ENCODE peak calls at places on chromosomes 16 and 17, in five cellular contexts. Z is A549, M is body of pancreas, G is adrenal gland, P is heart left ventricle. J is an unnamed sample. For H3K4me1, the result is how much of the 10 kb centered on the place peaks cover.

GRCh38 chr16:6032438-6032837 is 934.8 kb upstream of the EEF2KMT start:
- DNase-seq in G (no peak), Z (no peak), P (no peak), M (no peak), J (no peak)

GRCh38 chr17:79757140-79757745 is 20.7 kb upstream of the CBX2 start:
- DNase-seq in P (no peak), G (no peak), M (no peak), Z (no peak), J (no peak)

GRCh38 chr16:21950782-21951521 is 2.2 kb upstream of the UQCRC2 start:
- DNase-seq in Z (peak), P (no peak), G (no peak), M (peak), J (no peak)

GRCh38 chr16:23566724-23567123 is 9.2 kb downstream of the UBFD1 start:
- DNase-seq in P (no peak), M (no peak), Z (no peak), G (no peak), J (no peak)

GRCh38 chr16:15059324-15059723 is 3.5 kb upstream of the NTAN1 start:
- DNase-seq in P (no peak), Z (no peak), G (no peak), M (no peak), J (no peak)

GRCh38 chr16:66070140-66070887 is 296.2 kb upstream of the CDH5 start:
- DNase-seq in G (peak), Z (no peak), P (peak), M (peak), J (peak)

GRCh38 chr16:17367932-17368331 is 102.8 kb downstream of the XYLT1 start:
- DNase-seq in M (no peak), P (no peak), Z (no peak), G (peak), J (no peak)

GRCh38 chr16:67021321-67021720 is 7.6 kb upstream of the CBFB start:
- DNase-seq in M (no peak), Z (no peak), P (no peak), G (no peak), J (no peak)

GRCh38 chr17:44865231-44865660 is 17.6 kb downstream of the HIGD1B start:
- DNase-seq in Z (peak), P (peak), M (peak), G (peak), J (peak)

GRCh38 chr16:48366165-48367093 is 18.8 kb downstream of the SIAH1 start:
- DNase-seq in G (peak), P (no peak), Z (peak), M (peak), J (no peak)

GRCh38 chr16:56329887-56330286 is 95.5 kb downstream of the AMFR start:
- DNase-seq in Z (no peak), P (no peak), G (no peak), M (no peak), J (no peak)

GRCh38 chr17:4073983-4074830 is 68.6 kb downstream of the ZZEF1 start:
- DNase-seq in P (peak), Z (no peak), M (no peak), G (peak), J (no peak)

GRCh38 chr16:17828012-17828411 is 357.3 kb upstream of the XYLT1 start:
- DNase-seq in Z (peak), G (peak), P (no peak), M (no peak), J (no peak)

GRCh38 chr17:1000597-1001490 is 3.9 kb downstream of the TIMM22 start:
- DNase-seq in G (no peak), M (peak), P (peak), Z (no peak), J (no peak)

GRCh38 chr17:1002771-1003555 is 6.0 kb downstream of the TIMM22 start:
- DNase-seq in P (peak), G (no peak), Z (no peak), M (no peak), J (no peak)

GRCh38 chr17:1002412-1002753 is 5.5 kb downstream of the TIMM22 start:
- DNase-seq in Z (no peak), P (no peak), G (no peak), M (no peak), J (no peak)

GRCh38 chr17:1003633-1003971 is 6.7 kb downstream of the TIMM22 start:
- DNase-seq in P (no peak), Z (no peak), G (no peak), M (no peak), J (no peak)

DNA sequence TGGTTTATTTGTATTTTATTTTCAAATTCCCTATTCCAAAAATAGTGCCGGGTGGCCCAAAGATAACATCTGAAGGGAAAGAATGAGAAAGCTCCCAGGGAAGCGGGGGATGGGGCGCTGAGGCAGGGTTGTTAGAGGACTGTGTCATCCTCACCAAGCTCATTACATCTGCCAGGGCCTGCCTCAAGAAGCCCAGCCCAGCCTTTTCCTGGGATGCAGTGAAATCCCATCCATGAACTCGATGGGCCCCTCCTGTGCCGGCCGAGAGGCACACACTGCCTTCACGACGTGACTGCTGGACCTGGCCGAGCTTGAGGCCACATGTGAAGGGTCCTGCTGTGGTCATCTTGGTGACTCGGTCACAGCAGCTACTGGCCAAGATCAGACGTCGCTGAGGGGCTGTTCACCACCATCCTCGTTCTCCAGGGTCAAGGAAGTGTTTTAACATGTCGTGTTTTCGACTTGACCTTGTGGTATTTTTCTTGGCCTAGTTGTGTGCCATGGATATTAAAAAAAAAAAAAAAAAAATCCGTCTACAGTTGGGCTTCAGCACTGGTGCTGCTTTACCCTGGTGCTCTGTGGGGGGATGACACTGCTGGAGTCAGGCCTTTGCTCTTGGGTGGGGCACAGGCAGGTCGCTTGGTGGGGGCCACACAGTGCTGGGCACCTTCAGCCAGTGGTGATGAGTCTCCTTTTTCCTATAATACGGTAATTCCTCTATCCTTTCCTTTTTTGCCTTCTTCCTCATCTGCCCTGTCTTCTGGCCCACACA is 4.9 kb downstream of the TIMM22 start:
- DNase-seq in P (no peak), M (no peak), G (peak), Z (no peak), J (peak)
- H3K4me1 ChIP-seq in P (half or more), M (under half), G (under half), Z (under half), J (under half)

GRCh38 chr17:29393451-29393850 is 3.3 kb downstream of the TAOK1 start:
- DNase-seq in G (no peak), P (no peak), Z (no peak), M (no peak), J (no peak)
- TF ChIP-seq POLR2A in G (no peak), P (no peak), Z (no peak), M (no peak), J (no peak)

GRCh38 chr16:19701091-19701490 is 16.9 kb downstream of the KNOP1 start:
- DNase-seq in M (no peak), G (no peak), P (no peak), Z (no peak), J (no peak)
- H3K27ac ChIP-seq in M (no peak), G (no peak), P (no peak), Z (peak), J (peak)

GRCh38 chr16:29107299-29107698 is 122.4 kb downstream of the LAT start:
- DNase-seq in Z (no peak), G (no peak), P (no peak), M (no peak), J (no peak)
- H3K4me1 ChIP-seq in Z (under half), G (under half), P (under half), M (under half), J (under half)

GRCh38 chr16:88883946-88884345 is 17.5 kb upstream of the PABPN1L start:
- DNase-seq in M (no peak), P (no peak), Z (no peak), G (no peak), J (no peak)
- TF ChIP-seq POLR2A in M (no peak), P (no peak), Z (no peak), G (no peak), J (no peak)

DNA sequence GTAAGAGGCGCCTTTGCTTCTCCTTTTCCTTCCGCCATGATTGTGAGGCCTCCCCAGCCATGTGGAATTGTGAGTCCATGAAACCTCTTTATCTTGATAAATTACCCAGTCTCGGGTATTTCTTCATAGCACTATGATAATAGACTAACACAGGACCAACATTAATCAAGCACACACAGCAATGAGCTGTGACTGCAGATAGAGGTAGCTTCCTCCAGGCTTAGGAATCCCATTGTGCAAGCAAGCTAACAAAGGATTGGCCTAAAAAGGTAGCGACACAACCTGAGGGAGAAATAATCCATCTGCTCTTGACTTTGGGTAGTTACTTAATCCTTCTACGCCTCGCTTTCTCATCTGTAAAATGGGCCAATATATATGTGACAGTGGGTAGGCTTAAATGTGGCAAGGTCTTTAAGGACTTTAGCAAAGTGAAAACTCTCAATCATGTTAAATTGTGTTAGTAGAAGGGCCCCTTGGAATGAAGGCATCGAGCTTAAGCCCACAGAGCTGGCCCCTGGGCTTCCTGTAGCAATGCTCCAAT is 393.6 kb downstream of the SOX9 start:
- DNase-seq in M (no peak), G (no peak), Z (no peak), P (no peak), J (no peak)
- H3K27ac ChIP-seq in M (peak), G (no peak), Z (peak), P (no peak), J (no peak)

GRCh38 chr17:8123695-8124349 is at the start of gene HES7:
- DNase-seq in P (no peak), Z (peak), M (no peak), G (no peak), J (peak)

GRCh38 chr17:8125196-8125946 is 1.5 kb upstream of the HES7 start:
- DNase-seq in M (peak), Z (peak), G (peak), P (peak), J (peak)

GRCh38 chr17:8122923-8123694 is 797 bp downstream of the HES7 start:
- DNase-seq in P (no peak), M (peak), G (no peak), Z (peak), J (no peak)

GRCh38 chr17:8125947-8126305 is 2.0 kb upstream of the HES7 start:
- DNase-seq in Z (peak), M (peak), G (peak), P (no peak), J (no peak)

GRCh38 chr17:8124350-8125195 is 667 bp upstream of the HES7 start:
- DNase-seq in M (no peak), G (no peak), Z (peak), P (no peak), J (no peak)
- H3K4me1 ChIP-seq in M (half or more), G (under half), Z (under half), P (half or more), J (under half)